ENCODE peak calls at places on chromosomes 2 and 18, in six cellular contexts. One of them, this sample, is unnamed.

GRCh38 chr18:42915240-42915791 is 200.2 kb downstream of the RIT2 start:
- DNase-seq in RWPE1: no peak
- DNase-seq in tibial nerve: no peak
- DNase-seq in IMR-90: no peak
- DNase-seq in amygdala: no peak
- DNase-seq in SJSA1: no peak
- DNase-seq in this sample: no peak

GRCh38 chr2:54677476-54678265 is 45.8 kb upstream of the EML6 start:
- DNase-seq in RWPE1: no peak
- DNase-seq in SJSA1: no peak
- DNase-seq in tibial nerve: no peak
- DNase-seq in amygdala: no peak
- DNase-seq in IMR-90: peak; percentile 12
- DNase-seq in this sample: no peak

GRCh38 chr2:127362971-127363370 is 24.8 kb downstream of the MAP3K2 start:
- DNase-seq in tibial nerve: no peak
- DNase-seq in IMR-90: peak; percentile 62
- DNase-seq in amygdala: no peak
- DNase-seq in SJSA1: no peak
- DNase-seq in RWPE1: no peak
- DNase-seq in this sample: peak; percentile 66

GRCh38 chr2:24816884-24817283 is 23.7 kb downstream of the CENPO start:
- DNase-seq in IMR-90: peak; percentile 94
- DNase-seq in tibial nerve: no peak
- DNase-seq in SJSA1: peak; percentile 65
- DNase-seq in amygdala: no peak
- DNase-seq in RWPE1: no peak
- DNase-seq in this sample: peak; percentile 93

GRCh38 chr18:58216071-58216471 is 172.0 kb downstream of the NEDD4L start:
- DNase-seq in RWPE1: no peak
- DNase-seq in tibial nerve: no peak
- DNase-seq in SJSA1: no peak
- DNase-seq in amygdala: no peak
- DNase-seq in IMR-90: no peak
- DNase-seq in this sample: peak; percentile 59

GRCh38 chr18:76588591-76589303 is 93.7 kb upstream of the ZNF516 start:
- DNase-seq in IMR-90: no peak
- DNase-seq in SJSA1: no peak
- DNase-seq in RWPE1: no peak
- DNase-seq in amygdala: no peak
- DNase-seq in tibial nerve: no peak
- DNase-seq in this sample: peak; percentile 36

GRCh38 chr18:46567196-46567595 is 89.8 kb downstream of the LOXHD1 start:
- DNase-seq in amygdala: no peak
- DNase-seq in tibial nerve: no peak
- DNase-seq in RWPE1: no peak
- DNase-seq in SJSA1: no peak
- DNase-seq in IMR-90: no peak
- DNase-seq in this sample: no peak

GRCh38 chr2:9806298-9806610 is 37.0 kb upstream of the TAF1B start:
- DNase-seq in RWPE1: no peak
- DNase-seq in IMR-90: no peak
- DNase-seq in amygdala: no peak
- DNase-seq in SJSA1: no peak
- DNase-seq in tibial nerve: no peak
- DNase-seq in this sample: no peak

GRCh38 chr2:63034575-63034974 is 16.1 kb upstream of the OTX1 start:
- DNase-seq in SJSA1: no peak
- DNase-seq in amygdala: no peak
- DNase-seq in IMR-90: no peak
- DNase-seq in RWPE1: no peak
- DNase-seq in tibial nerve: no peak
- DNase-seq in this sample: no peak

GRCh38 chr18:39215920-39216319 is 1650.3 kb upstream of the CELF4 start:
- DNase-seq in IMR-90: no peak
- DNase-seq in SJSA1: no peak
- DNase-seq in tibial nerve: no peak
- DNase-seq in amygdala: no peak
- DNase-seq in RWPE1: no peak
- DNase-seq in this sample: no peak

GRCh38 chr2:33275689-33276444 is 200.6 kb upstream of the RASGRP3 start:
- DNase-seq in IMR-90: peak; percentile 96
- DNase-seq in SJSA1: peak; percentile 92
- DNase-seq in RWPE1: peak; percentile 87
- DNase-seq in tibial nerve: no peak
- DNase-seq in amygdala: no peak
- DNase-seq in this sample: peak; percentile 99

GRCh38 chr2:216992056-216992455 is 132.2 kb upstream of the TNP1 start:
- DNase-seq in SJSA1: no peak
- DNase-seq in IMR-90: no peak
- DNase-seq in RWPE1: no peak
- DNase-seq in tibial nerve: no peak
- DNase-seq in amygdala: no peak
- DNase-seq in this sample: peak; percentile 7

GRCh38 chr2:172930871-172931255 is 144.8 kb upstream of the MAP3K20 start:
- DNase-seq in amygdala: no peak
- DNase-seq in IMR-90: no peak
- DNase-seq in tibial nerve: no peak
- DNase-seq in SJSA1: no peak
- DNase-seq in RWPE1: no peak
- DNase-seq in this sample: no peak

GRCh38 chr2:112644933-112645395 is 775 bp upstream of the SLC20A1 start:
- DNase-seq in amygdala: peak; percentile 62
- DNase-seq in RWPE1: no peak
- DNase-seq in tibial nerve: no peak
- DNase-seq in IMR-90: peak; percentile 56
- DNase-seq in SJSA1: no peak
- DNase-seq in this sample: no peak

GRCh38 chr18:73880387-73880786 is 267.2 kb downstream of the FBXO15 start:
- DNase-seq in tibial nerve: no peak
- DNase-seq in SJSA1: no peak
- DNase-seq in amygdala: no peak
- DNase-seq in RWPE1: no peak
- DNase-seq in IMR-90: no peak
- DNase-seq in this sample: no peak

GRCh38 chr2:238238766-238239551 is 879 bp downstream of the HES6 start:
- DNase-seq in tibial nerve: no peak
- DNase-seq in SJSA1: no peak
- DNase-seq in amygdala: no peak
- DNase-seq in IMR-90: no peak
- DNase-seq in RWPE1: no peak
- DNase-seq in this sample: peak; percentile 31

GRCh38 chr2:12363138-12363537 is 353.6 kb upstream of the TRIB2 start:
- DNase-seq in tibial nerve: no peak
- DNase-seq in RWPE1: no peak
- DNase-seq in IMR-90: no peak
- DNase-seq in amygdala: no peak
- DNase-seq in SJSA1: no peak
- DNase-seq in this sample: no peak

GRCh38 chr2:126668254-126668653 is 12.3 kb downstream of the GYPC start:
- DNase-seq in amygdala: no peak
- DNase-seq in tibial nerve: no peak
- DNase-seq in IMR-90: no peak
- DNase-seq in SJSA1: no peak
- DNase-seq in RWPE1: no peak
- DNase-seq in this sample: no peak

GRCh38 chr2:172172513-172173217 is 70.0 kb upstream of the DLX2 start:
- DNase-seq in tibial nerve: peak; percentile 53
- DNase-seq in RWPE1: peak; percentile 82
- DNase-seq in amygdala: no peak
- DNase-seq in SJSA1: peak; percentile 71
- DNase-seq in IMR-90: peak; percentile 44
- DNase-seq in this sample: peak; percentile 87

GRCh38 chr2:135688002-135688401 is 53.7 kb upstream of the UBXN4 start:
- DNase-seq in IMR-90: peak; percentile 44
- DNase-seq in SJSA1: no peak
- DNase-seq in tibial nerve: no peak
- DNase-seq in RWPE1: no peak
- DNase-seq in amygdala: no peak
- DNase-seq in this sample: no peak

GRCh38 chr18:32919799-32920198 is 147.0 kb upstream of the KLHL14 start:
- DNase-seq in RWPE1: peak; percentile 16
- DNase-seq in tibial nerve: no peak
- DNase-seq in SJSA1: no peak
- DNase-seq in amygdala: no peak
- DNase-seq in IMR-90: no peak
- DNase-seq in this sample: peak; percentile 17

GRCh38 chr2:187403568-187404260 is 44.3 kb downstream of the CALCRL start:
- DNase-seq in amygdala: no peak
- DNase-seq in SJSA1: no peak
- DNase-seq in RWPE1: no peak
- DNase-seq in tibial nerve: no peak
- DNase-seq in IMR-90: no peak
- DNase-seq in this sample: peak; percentile 37

GRCh38 chr2:123851281-123851680 is 173.8 kb upstream of the CNTNAP5 start:
- DNase-seq in RWPE1: no peak
- DNase-seq in IMR-90: no peak
- DNase-seq in tibial nerve: no peak
- DNase-seq in amygdala: no peak
- DNase-seq in SJSA1: no peak
- DNase-seq in this sample: no peak

GRCh38 chr2:79100301-79100700 is 12.5 kb upstream of the REG1B start:
- DNase-seq in tibial nerve: no peak
- DNase-seq in SJSA1: no peak
- DNase-seq in amygdala: no peak
- DNase-seq in IMR-90: no peak
- DNase-seq in RWPE1: no peak
- DNase-seq in this sample: no peak

GRCh38 chr2:19648583-19648982 is 253.2 kb downstream of the TTC32 start:
- DNase-seq in tibial nerve: no peak
- DNase-seq in IMR-90: peak; percentile 90
- DNase-seq in RWPE1: peak; percentile 90
- DNase-seq in amygdala: no peak
- DNase-seq in SJSA1: no peak
- DNase-seq in this sample: peak; percentile 89

GRCh38 chr2:235747868-235748144 is 254.0 kb downstream of the AGAP1 start:
- DNase-seq in SJSA1: no peak
- DNase-seq in amygdala: no peak
- DNase-seq in RWPE1: peak; percentile 87
- DNase-seq in tibial nerve: no peak
- DNase-seq in IMR-90: no peak
- DNase-seq in this sample: peak; percentile 58

GRCh38 chr2:63444565-63445288 is 143.6 kb downstream of the WDPCP start:
- DNase-seq in tibial nerve: no peak
- DNase-seq in RWPE1: no peak
- DNase-seq in amygdala: no peak
- DNase-seq in IMR-90: no peak
- DNase-seq in SJSA1: no peak
- DNase-seq in this sample: no peak

GRCh38 chr2:143451622-143452021 is 322.4 kb downstream of the ARHGAP15 start:
- DNase-seq in RWPE1: peak; percentile 69
- DNase-seq in amygdala: no peak
- DNase-seq in SJSA1: no peak
- DNase-seq in IMR-90: peak; percentile 41
- DNase-seq in tibial nerve: no peak
- DNase-seq in this sample: peak; percentile 35

GRCh38 chr18:47996091-47996541 is 65.7 kb upstream of the SMAD2 start:
- DNase-seq in amygdala: no peak
- DNase-seq in tibial nerve: no peak
- DNase-seq in IMR-90: no peak
- DNase-seq in RWPE1: no peak
- DNase-seq in SJSA1: no peak
- DNase-seq in this sample: peak; percentile 48

GRCh38 chr2:170813611-170814550 is 2.8 kb upstream of the GAD1 start:
- DNase-seq in tibial nerve: no peak
- DNase-seq in RWPE1: peak; percentile 48
- DNase-seq in IMR-90: peak; percentile 44
- DNase-seq in amygdala: no peak
- DNase-seq in SJSA1: no peak
- DNase-seq in this sample: peak; percentile 77

GRCh38 chr18:79575891-79576685 is 103.5 kb upstream of the CTDP1 start:
- DNase-seq in tibial nerve: peak; percentile 28
- DNase-seq in amygdala: no peak
- DNase-seq in SJSA1: peak; percentile 76
- DNase-seq in RWPE1: no peak
- DNase-seq in IMR-90: peak; percentile 84
- DNase-seq in this sample: peak; percentile 76

GRCh38 chr2:208248601-208249000 is 6.3 kb downstream of the IDH1 start:
- DNase-seq in IMR-90: no peak
- DNase-seq in tibial nerve: no peak
- DNase-seq in RWPE1: no peak
- DNase-seq in amygdala: no peak
- DNase-seq in SJSA1: no peak
- DNase-seq in this sample: no peak

GRCh38 chr2:16069933-16070647 is 129.7 kb downstream of the MYCN start:
- DNase-seq in SJSA1: no peak
- DNase-seq in tibial nerve: peak; percentile 19
- DNase-seq in RWPE1: no peak
- DNase-seq in IMR-90: no peak
- DNase-seq in amygdala: peak; percentile 86
- DNase-seq in this sample: no peak

GRCh38 chr2:218536804-218537494 is 31.2 kb downstream of the USP37 start:
- DNase-seq in RWPE1: no peak
- DNase-seq in IMR-90: peak; percentile 17
- DNase-seq in amygdala: no peak
- DNase-seq in tibial nerve: no peak
- DNase-seq in SJSA1: no peak
- DNase-seq in this sample: peak; percentile 22

This sample was measured in GM23248.